ENCODE peak calls at places on chromosomes 12 and 14, in four cellular contexts. W is stimulated activated CD8-positive, alpha-beta memory T cell treated with anti-CD3 and anti-CD28 coated beads, Interleukin-15, amount 100 ng/mL, for 48 hours; S is activated CD4-positive, alpha-beta T cell treated with anti-CD3 and anti-CD28 coated beads for 1 hour; I is fibroblast of gingiva. E is an unnamed sample.

GRCh38 chr14:95490127-95490526 is 26.3 kb downstream of the SYNE3 start:
- DNase-seq in W (no peak), S (no peak), I (no peak), E (no peak)

GRCh38 chr12:95718772-95719171 is 71.8 kb downstream of the NTN4 start:
- DNase-seq in W (no peak), S (no peak), I (no peak), E (no peak)

GRCh38 chr14:69090187-69090789 is 62.6 kb downstream of the DCAF5 start:
- DNase-seq in W (no peak), S (no peak), I (no peak), E (no peak)

GRCh38 chr14:86799244-86799647 is 1193.7 kb downstream of the GALC start:
- DNase-seq in W (no peak), S (no peak), I (peak), E (no peak)

GRCh38 chr14:76996563-76997146 is 31.9 kb downstream of the IRF2BPL start:
- DNase-seq in W (no peak), S (no peak), I (no peak), E (no peak)

GRCh38 chr12:31729728-31730127 is 907 bp upstream of the AMN1 start:
- DNase-seq in W (no peak), S (no peak), I (no peak), E (no peak)

GRCh38 chr12:18696971-18697602 is 40.7 kb downstream of the PLCZ1 start:
- DNase-seq in W (no peak), S (no peak), I (peak), E (no peak)

GRCh38 chr14:77303417-77304156 is 17.1 kb downstream of the POMT2 start:
- DNase-seq in W (peak), S (no peak), I (peak), E (no peak)

GRCh38 chr12:88448337-88448944 is 131.8 kb downstream of the KITLG start:
- DNase-seq in W (no peak), S (no peak), I (no peak), E (no peak)

GRCh38 chr14:32934891-32935633 is 3.6 kb upstream of the NPAS3 start:
- DNase-seq in W (no peak), S (no peak), I (no peak), E (no peak)

GRCh38 chr14:93239869-93240677 is 33.0 kb downstream of the UBR7 start:
- DNase-seq in W (no peak), S (no peak), I (peak), E (no peak)

GRCh38 chr12:19177754-19178153 is 48.2 kb downstream of the PLEKHA5 start:
- DNase-seq in W (no peak), S (no peak), I (no peak), E (no peak)

GRCh38 chr14:63857467-63858030 is 4.7 kb downstream of the SYNE2 start:
- DNase-seq in W (peak), S (no peak), I (no peak), E (no peak)

GRCh38 chr12:82425241-82425640 is 66.9 kb downstream of the METTL25 start:
- DNase-seq in W (no peak), S (no peak), I (peak), E (no peak)

GRCh38 chr14:90924618-90925345 is 108.6 kb upstream of the TTC7B start:
- DNase-seq in W (no peak), S (no peak), I (peak), E (no peak)

GRCh38 chr14:25988536-25988935 is 609.3 kb downstream of the NOVA1 start:
- DNase-seq in W (no peak), S (no peak), I (no peak), E (no peak)

GRCh38 chr14:99581371-99581770 is 22.6 kb downstream of the CCDC85C start:
- DNase-seq in W (no peak), S (no peak), I (no peak), E (no peak)

GRCh38 chr14:34336501-34336900 is 125.5 kb downstream of the SPTSSA start:
- DNase-seq in W (no peak), S (no peak), I (no peak), E (no peak)

GRCh38 chr12:6548556-6549378 is 7.1 kb downstream of the IFFO1 start:
- DNase-seq in W (no peak), S (no peak), I (peak), E (no peak)

GRCh38 chr14:105852378-105853088 is 326.1 kb downstream of the TMEM121 start:
- DNase-seq in W (no peak), S (no peak), I (no peak), E (no peak)

GRCh38 chr12:59383426-59383822 is 212.4 kb upstream of the SLC16A7 start:
- DNase-seq in W (no peak), S (no peak), I (peak), E (no peak)

GRCh38 chr12:49264466-49264872 is 413 bp upstream of the TUBA1C start:
- DNase-seq in W (no peak), S (no peak), I (no peak), E (no peak)

GRCh38 chr14:68181395-68182326 is 362.1 kb downstream of the RAD51B start:
- DNase-seq in W (no peak), S (no peak), I (peak), E (no peak)

GRCh38 chr12:132322206-132323132 is 6.9 kb downstream of the GALNT9 start:
- DNase-seq in W (no peak), S (no peak), I (no peak), E (no peak)

GRCh38 chr14:61609143-61609851 is 86.0 kb upstream of the HIF1A start:
- DNase-seq in W (no peak), S (no peak), I (peak), E (no peak)

GRCh38 chr14:88248606-88249005 is 74.5 kb downstream of the KCNK10 start:
- DNase-seq in W (no peak), S (no peak), I (no peak), E (no peak)

E was measured in D721Med.